ENCODE peak calls at places on chromosomes 6 and 20, in four cellular contexts. X, B, E and R are unnamed samples. For H3K9me3, the result is how much of the 10 kb centered on the place peaks cover.

GRCh38 chr6:99119109-99120031 is 171.6 kb upstream of the FBXL4 start:
- DNase-seq in X (no peak), B (peak), E (peak), R (peak)

GRCh38 chr6:50707652-50708325 is 5.5 kb upstream of the TFAP2D start:
- DNase-seq in B (peak), X (no peak), E (no peak), R (peak)

GRCh38 chr20:54938707-54939106 is 463.3 kb downstream of the DOK5 start:
- DNase-seq in X (no peak), E (no peak), B (no peak), R (no peak)

GRCh38 chr6:9412951-9413559 is 977.7 kb upstream of the SLC35B3 start:
- DNase-seq in E (no peak), B (peak), X (no peak), R (peak)

GRCh38 chr6:43037706-43038105 is 15.9 kb downstream of the CUL7 start:
- DNase-seq in E (no peak), X (no peak), B (no peak), R (no peak)

GRCh38 chr6:41649596-41649995 is 11.3 kb downstream of the MDFI start:
- DNase-seq in B (no peak), E (no peak), X (no peak), R (no peak)

GRCh38 chr20:50710492-50711063 is 19.2 kb upstream of the RIPOR3 start:
- DNase-seq in E (peak), X (no peak), B (no peak), R (peak)

GRCh38 chr20:50304883-50305635 is 114.4 kb downstream of the CEBPB start:
- DNase-seq in E (no peak), B (no peak), X (peak), R (peak)

GRCh38 chr6:122043421-122043820 is 356.0 kb upstream of the HSF2 start:
- DNase-seq in X (no peak), B (no peak), E (no peak), R (no peak)

GRCh38 chr20:58117944-58118343 is 110.5 kb downstream of the ANKRD60 start:
- DNase-seq in X (no peak), E (no peak), B (no peak), R (no peak)

GRCh38 chr6:2877057-2877882 is 25.8 kb downstream of the SERPINB9 start:
- DNase-seq in X (no peak), B (no peak), E (peak), R (no peak)

GRCh38 chr6:143536461-143536865 is 24.9 kb upstream of the FUCA2 start:
- DNase-seq in E (no peak), B (no peak), X (peak), R (no peak)

GRCh38 chr6:32182617-32183016 is 1.4 kb downstream of the AGER start:
- DNase-seq in E (no peak), B (no peak), X (no peak), R (no peak)

GRCh38 chr20:46709055-46709458 is 392 bp upstream of the SLC2A10 start:
- DNase-seq in B (no peak), E (no peak), X (no peak), R (no peak)

GRCh38 chr20:24382330-24382729 is 87.1 kb upstream of the SYNDIG1 start:
- DNase-seq in X (no peak), E (no peak), B (no peak), R (no peak)

GRCh38 chr6:22364314-22364713 is 67.5 kb upstream of the PRL start:
- DNase-seq in B (no peak), X (no peak), E (no peak), R (no peak)

GRCh38 chr6:53065266-53066058 is at the start of gene FBXO9:
- DNase-seq in X (peak), B (peak), E (peak), R (peak)

GRCh38 chr6:43771210-43771857 is 1.3 kb downstream of the VEGFA start:
- DNase-seq in X (peak), E (peak), B (peak), R (peak)

GRCh38 chr20:46396052-46396451 is 10.4 kb downstream of the ELMO2 start:
- DNase-seq in B (no peak), X (no peak), E (no peak), R (no peak)

GRCh38 chr6:100266512-100266911 is 198.2 kb downstream of the SIM1 start:
- DNase-seq in B (no peak), X (no peak), E (no peak), R (no peak)

GRCh38 chr20:44467289-44467883 is 8.3 kb upstream of the TTPAL start:
- DNase-seq in E (no peak), B (peak), X (peak), R (peak)

GRCh38 chr20:25039697-25040437 is 18.1 kb downstream of the ACSS1 start:
- DNase-seq in B (no peak), E (peak), X (peak), R (peak)

GRCh38 chr6:87702589-87702945 is 534 bp upstream of the AKIRIN2 start:
- DNase-seq in B (peak), E (no peak), X (no peak), R (peak)

GRCh38 chr20:25739615-25740320 is 43.1 kb upstream of the ZNF337 start:
- DNase-seq in E (no peak), B (no peak), X (no peak), R (peak)

GRCh38 chr6:86192123-86192522 is 549.4 kb upstream of the SYNCRIP start:
- DNase-seq in E (no peak), B (peak), X (no peak), R (no peak)

GRCh38 chr6:95978230-95978629 is 37.5 kb upstream of the FUT9 start:
- DNase-seq in B (no peak), X (no peak), E (peak), R (no peak)

GRCh38 chr6:64672131-64672530 is 1034.9 kb downstream of the EYS start:
- DNase-seq in B (no peak), X (no peak), E (no peak), R (no peak)

GRCh38 chr6:62707156-62707555 is 421.1 kb upstream of the KHDRBS2 start:
- DNase-seq in E (no peak), X (no peak), B (no peak), R (no peak)

GRCh38 chr6:157124855-157125254 is 198.5 kb downstream of the TMEM242 start:
- DNase-seq in E (no peak), X (no peak), B (no peak), R (no peak)

GRCh38 chr6:159565181-159565580 is 127.9 kb downstream of the SOD2 start:
- DNase-seq in E (no peak), B (no peak), X (no peak), R (no peak)

GRCh38 chr6:145891126-145891525 is 73.0 kb downstream of the SHPRH start:
- DNase-seq in E (no peak), X (no peak), B (no peak), R (peak)

GRCh38 chr6:33975631-33976424 is 170.1 kb downstream of the GRM4 start:
- DNase-seq in X (no peak), B (peak), E (no peak), R (no peak)

GRCh38 chr6:21325201-21325856 is 268.2 kb upstream of the SOX4 start:
- DNase-seq in B (no peak), X (no peak), E (no peak), R (no peak)

DNA sequence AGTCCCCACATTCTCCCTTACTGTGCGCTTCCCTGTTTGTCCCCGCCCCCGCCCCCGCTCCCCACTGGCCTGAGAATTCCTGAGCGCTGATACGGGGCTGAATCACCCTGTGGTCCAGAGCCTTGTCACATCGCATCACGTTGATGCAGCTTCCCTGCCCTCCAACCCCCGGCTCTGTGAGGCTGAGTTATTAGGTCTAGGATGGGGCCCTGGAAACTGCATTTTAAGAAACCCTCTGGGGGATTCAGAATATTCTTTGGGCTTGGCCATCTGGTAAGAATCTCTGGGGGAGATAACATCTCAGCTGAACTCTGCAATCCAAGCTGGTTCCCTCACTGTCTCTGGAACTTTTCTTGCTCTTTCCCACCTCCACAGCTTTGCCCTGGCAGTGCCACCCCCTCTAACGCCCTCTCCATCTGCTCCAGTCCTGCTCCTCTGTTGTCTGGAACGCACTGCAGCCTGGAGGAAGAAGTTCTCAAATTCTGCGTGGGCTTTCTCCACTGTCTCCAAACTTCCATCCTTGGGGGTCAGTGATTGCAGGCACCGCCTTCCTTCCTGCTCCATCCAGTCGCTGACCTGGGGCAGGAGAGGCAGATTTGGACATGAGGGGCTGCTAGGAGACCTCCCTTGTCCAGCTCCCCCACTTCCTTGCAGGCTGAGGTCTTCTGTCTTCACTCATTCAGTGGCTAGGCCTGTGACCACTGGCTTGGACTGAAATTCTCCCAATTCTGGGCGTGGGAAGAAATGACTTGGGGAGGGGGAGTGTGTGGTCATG is 42.6 kb downstream of the KIAA1755 start:
- DNase-seq in X (peak), E (peak), B (peak), R (peak)
- TF ChIP-seq CTCF in X (no peak), E (no peak), B (no peak), R (no peak)

DNA sequence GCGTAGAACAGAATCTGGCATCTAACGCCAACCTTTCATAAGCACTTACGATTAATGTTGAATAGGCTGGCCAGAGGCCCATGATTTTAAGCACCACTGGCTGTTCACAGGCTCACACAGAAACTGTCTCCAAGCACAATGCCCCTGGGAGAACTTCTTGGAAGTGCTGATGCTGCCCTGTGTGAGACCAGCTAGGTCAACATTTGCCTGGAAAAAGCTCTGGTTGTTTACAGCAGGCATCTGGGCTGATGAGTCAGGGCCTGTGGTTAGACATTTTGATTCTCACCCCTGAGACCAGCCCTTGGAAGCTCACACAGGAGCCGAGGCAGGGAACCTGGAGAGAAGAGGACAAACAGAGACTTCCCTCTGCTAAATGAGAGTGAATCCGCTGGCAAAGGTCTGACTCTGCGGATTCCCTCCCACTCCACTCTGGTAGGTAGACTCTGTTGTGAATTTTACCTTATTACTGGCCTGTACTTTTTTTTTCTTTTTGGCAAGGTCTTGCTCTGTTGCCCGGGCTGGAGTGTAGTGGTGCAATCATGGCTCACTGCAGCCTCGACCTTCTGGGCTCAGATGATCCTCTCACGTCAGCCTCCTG is 6.8 kb upstream of the SULF2 start:
- DNase-seq in B (no peak), X (peak), E (peak), R (no peak)
- H3K27ac ChIP-seq in B (no peak), X (peak), E (peak), R (no peak)

GRCh38 chr6:137163732-137164318 is 9.6 kb downstream of the IL22RA2 start:
- DNase-seq in E (no peak), X (no peak), B (no peak), R (no peak)

GRCh38 chr6:137165375-137166246 is 7.8 kb downstream of the IL22RA2 start:
- DNase-seq in E (no peak), X (no peak), B (no peak), R (no peak)

GRCh38 chr6:137161975-137162374 is 11.5 kb downstream of the IL22RA2 start:
- DNase-seq in E (peak), X (no peak), B (no peak), R (peak)

GRCh38 chr6:137160763-137161162 is 12.7 kb downstream of the IL22RA2 start:
- DNase-seq in B (no peak), X (no peak), E (no peak), R (peak)

GRCh38 chr6:137162692-137163303 is 10.6 kb downstream of the IL22RA2 start:
- DNase-seq in X (no peak), E (no peak), B (no peak), R (no peak)
- H3K9me3 ChIP-seq in X (under half), E (under half), B (under half), R (under half)

GRCh38 chr6:29858006-29858405 is 30.4 kb downstream of the HLA-G start:
- DNase-seq in X (no peak), B (no peak), E (no peak), R (no peak)

GRCh38 chr6:29850011-29850553 is 22.5 kb downstream of the HLA-G start:
- DNase-seq in X (peak), B (no peak), E (no peak), R (no peak)

GRCh38 chr6:29847871-29848630 is 20.4 kb downstream of the HLA-G start:
- DNase-seq in X (peak), B (peak), E (peak), R (peak)

GRCh38 chr6:29851190-29851589 is 23.6 kb downstream of the HLA-G start:
- DNase-seq in B (no peak), X (no peak), E (no peak), R (no peak)

DNA sequence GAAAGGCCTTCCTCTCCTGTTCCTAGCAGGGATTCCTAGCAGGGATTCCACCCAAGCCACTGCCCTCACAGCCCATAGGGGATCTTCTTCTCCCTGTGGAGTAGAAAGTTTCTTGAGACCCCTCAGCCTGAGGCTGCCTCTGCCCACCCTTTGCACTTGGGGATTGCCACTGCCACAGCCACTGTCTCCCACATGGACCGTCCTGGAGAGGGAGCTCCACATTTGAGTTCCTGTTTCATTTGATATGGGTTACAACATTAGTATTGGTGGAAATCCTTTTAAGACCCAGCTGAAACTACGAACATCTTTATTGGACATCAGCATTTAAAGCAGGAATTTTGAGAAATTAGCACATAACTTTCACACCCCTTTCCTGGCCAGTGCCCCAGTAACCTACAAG is 25.6 kb downstream of the HLA-G start:
- DNase-seq in E (no peak), X (no peak), B (no peak), R (no peak)
- TF ChIP-seq CTCF in E (no peak), X (no peak), B (no peak), R (no peak)